ENCODE peak calls at places on chromosomes 2 and 18, in six cellular contexts. G is aorta, M is neural progenitor cell, S is GM23248, C is adipocyte, K is GM23338. V is an unnamed sample.
A peak's percentile ranks its signal among the peaks of the same experiment; 100 is the strongest.

GRCh38 chr2:95008311-95008710 is 17.2 kb upstream of the MAL start:
- DNase-seq in S (no peak), K (no peak), C (no peak), G (no peak), M (no peak), V (no peak)

GRCh38 chr18:77366067-77366724 is 116.5 kb downstream of the GALR1 start:
- DNase-seq in G (no peak), M (no peak), K (no peak), S (no peak), C (no peak), V (no peak)

GRCh38 chr2:96773922-96774321 is 13.2 kb downstream of the CNNM4 start:
- DNase-seq in G (no peak), K (peak; percentile 51), C (no peak), M (no peak), S (no peak), V (no peak)

GRCh38 chr2:46803911-46804670 is 111.5 kb downstream of the MCFD2 start:
- DNase-seq in C (peak; percentile 62), G (peak; percentile 82), K (no peak), M (no peak), S (peak; percentile 97), V (peak; percentile 94)

GRCh38 chr2:166057363-166058169 is 70.3 kb downstream of the SCN1A start:
- DNase-seq in K (peak; percentile 42), M (peak; percentile 26), C (peak; percentile 75), S (peak; percentile 58), G (no peak), V (no peak)

GRCh38 chr2:108988796-108989713 is at the start of gene EDAR:
- DNase-seq in K (peak; percentile 87), S (peak; percentile 29), C (peak; percentile 17), M (peak; percentile 82), G (no peak), V (no peak)

GRCh38 chr2:191225126-191225525 is 20.1 kb upstream of the MYO1B start:
- DNase-seq in G (no peak), K (no peak), C (no peak), S (no peak), M (no peak), V (no peak)

GRCh38 chr2:43227830-43228280 is 1.4 kb upstream of the ZFP36L2 start:
- DNase-seq in S (no peak), G (no peak), C (no peak), K (no peak), M (no peak), V (no peak)

GRCh38 chr2:20097889-20098714 is 46.7 kb upstream of the LAPTM4A start:
- DNase-seq in C (peak; percentile 93), G (peak; percentile 94), S (peak; percentile 89), K (peak; percentile 95), M (peak; percentile 90), V (peak; percentile 78)

GRCh38 chr18:56173542-56174220 is 464.7 kb downstream of the TXNL1 start:
- DNase-seq in G (no peak), M (no peak), K (no peak), C (peak; percentile 14), S (no peak), V (no peak)

GRCh38 chr2:74188696-74189095 is 9.7 kb upstream of the MTHFD2 start:
- DNase-seq in S (no peak), K (no peak), C (no peak), G (no peak), M (no peak), V (no peak)

DNA sequence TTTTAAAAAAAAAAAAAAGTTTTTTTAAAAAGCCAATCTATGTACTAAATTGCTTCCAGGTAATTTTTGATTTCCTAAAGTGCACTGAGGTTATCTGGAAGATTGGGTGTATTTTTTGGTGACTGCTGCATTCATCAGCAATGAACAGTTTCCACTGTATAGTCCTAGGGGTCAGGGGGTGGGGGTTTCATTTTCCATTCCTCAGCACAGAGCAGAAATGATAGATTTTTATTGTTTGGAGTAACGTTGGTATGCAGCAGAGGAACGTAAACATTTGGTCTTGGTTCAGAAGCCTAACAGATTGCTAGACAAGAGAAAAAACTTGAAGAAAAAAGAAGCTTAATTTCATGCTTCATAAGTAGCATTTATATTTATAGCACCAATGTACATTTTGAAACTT is 54.9 kb downstream of the ZCCHC2 start:
- DNase-seq in C (no peak), S (no peak), G (no peak), M (no peak), K (no peak), V (no peak)
- H3K36me3 ChIP-seq in C (peaks cover 50% of the 10 kb centered on the region), S (peaks cover 9% of the 10 kb centered on the region), G (peaks cover 7% of the 10 kb centered on the region), M (no peaks in the 10 kb centered on the region), K (no peaks in the 10 kb centered on the region), V (peaks cover 8% of the 10 kb centered on the region)

DNA sequence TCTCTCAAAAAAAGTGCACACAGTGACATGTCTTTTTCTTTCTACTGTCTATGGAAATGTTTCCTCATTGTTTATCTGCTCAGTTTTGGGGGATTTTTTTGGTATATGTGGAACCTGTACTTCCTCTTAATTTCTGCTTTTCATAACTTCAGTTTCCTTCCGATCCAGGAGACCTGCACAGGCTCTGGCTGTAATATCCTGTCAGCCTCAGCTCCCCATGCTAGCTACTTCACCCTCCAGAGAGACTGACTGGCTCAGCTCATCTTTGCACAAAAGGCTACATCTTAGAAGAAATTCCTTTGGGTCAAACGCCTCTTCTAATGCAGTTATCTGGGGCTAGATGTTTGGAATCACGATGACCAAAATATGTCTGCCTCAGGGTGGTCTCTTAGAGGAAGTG is 378.4 kb downstream of the RND3 start:
- DNase-seq in S (no peak), M (no peak), G (no peak), K (no peak), C (no peak), V (no peak)
- H3K4me3 ChIP-seq in S (no peak overlapping the region), M (no peak overlapping the region), G (no peak overlapping the region), K (no peak overlapping the region), C (no peak overlapping the region), V (no peak overlapping the region)

GRCh38 chr18:6961331-6961730 is 156.3 kb downstream of the LAMA1 start:
- DNase-seq in S (peak; percentile 4), C (no peak), K (no peak), G (no peak), M (no peak), V (no peak)

GRCh38 chr18:6960656-6961055 is 156.9 kb downstream of the LAMA1 start:
- DNase-seq in G (no peak), S (peak; percentile 50), M (no peak), C (peak; percentile 51), K (no peak), V (no peak)

GRCh38 chr18:6960124-6960523 is 157.5 kb downstream of the LAMA1 start:
- DNase-seq in S (no peak), M (no peak), K (no peak), C (no peak), G (no peak), V (no peak)

GRCh38 chr18:6956999-6957398 is 160.6 kb downstream of the LAMA1 start:
- DNase-seq in G (no peak), M (no peak), S (no peak), K (no peak), C (no peak), V (no peak)

GRCh38 chr18:6959110-6959509 is 158.5 kb downstream of the LAMA1 start:
- DNase-seq in G (no peak), S (no peak), C (no peak), K (no peak), M (no peak), V (no peak)
- H3K36me3 ChIP-seq in G (no peaks in the 10 kb centered on the region), S (no peaks in the 10 kb centered on the region), C (no peaks in the 10 kb centered on the region), K (peaks cover 32% of the 10 kb centered on the region), M (peaks cover 15% of the 10 kb centered on the region), V (no peaks in the 10 kb centered on the region)

GRCh38 chr2:37837576-37838335 is 87.3 kb upstream of the RMDN2 start:
- DNase-seq in G (no peak), C (no peak), M (peak; percentile 17), S (no peak), K (no peak), V (no peak)

GRCh38 chr2:37839991-37840390 is 85.1 kb upstream of the RMDN2 start:
- DNase-seq in K (no peak), C (no peak), M (no peak), S (no peak), G (no peak), V (no peak)

GRCh38 chr2:37836270-37836669 is 88.8 kb upstream of the RMDN2 start:
- DNase-seq in G (no peak), M (no peak), C (no peak), S (no peak), K (no peak), V (no peak)

GRCh38 chr2:37836711-37837110 is 88.4 kb upstream of the RMDN2 start:
- DNase-seq in C (no peak), G (no peak), M (no peak), K (no peak), S (no peak), V (no peak)

GRCh38 chr2:37838541-37839167 is 86.4 kb upstream of the RMDN2 start:
- DNase-seq in G (no peak), M (no peak), S (no peak), K (no peak), C (no peak), V (no peak)
- H3K4me3 ChIP-seq in G (no peak overlapping the region), M (no peak overlapping the region), S (no peak overlapping the region), K (no peak overlapping the region), C (no peak overlapping the region), V (no peak overlapping the region)

GRCh38 chr18:50281972-50282520 is 723 bp upstream of the MBD1 start:
- DNase-seq in K (no peak), C (no peak), M (no peak), G (no peak), S (no peak), V (no peak)

GRCh38 chr18:50281295-50281971 is at the start of gene MBD1:
- DNase-seq in M (peak; percentile 98), C (peak; percentile 99), K (peak; percentile 95), S (peak; percentile 99), G (peak; percentile 99), V (peak; percentile 95)

GRCh38 chr18:50277935-50278334 is 3.4 kb downstream of the MBD1 start:
- DNase-seq in K (no peak), S (peak; percentile 47), M (no peak), G (no peak), C (no peak), V (no peak)

GRCh38 chr18:50280707-50281294 is 522 bp downstream of the MBD1 start:
- DNase-seq in G (no peak), M (no peak), C (no peak), S (peak; percentile 14), K (no peak), V (no peak)

GRCh38 chr18:50279752-50280151 is 1.6 kb downstream of the MBD1 start:
- DNase-seq in G (no peak), M (no peak), C (no peak), S (no peak), K (no peak), V (no peak)
- H3K36me3 ChIP-seq in G (peaks cover 23% of the 10 kb centered on the region), M (peaks cover 7% of the 10 kb centered on the region), C (peaks cover 55% of the 10 kb centered on the region), S (peaks cover 17% of the 10 kb centered on the region), K (peaks cover 8% of the 10 kb centered on the region), V (peaks cover 65% of the 10 kb centered on the region)

GRCh38 chr18:2540575-2540974 is 30.7 kb downstream of the METTL4 start:
- DNase-seq in M (no peak), C (no peak), S (no peak), K (no peak), G (no peak), V (no peak)
- H3K4me3 ChIP-seq in M (no peak overlapping the region), C (no peak overlapping the region), S (no peak overlapping the region), K (no peak overlapping the region), G (no peak overlapping the region), V (no peak overlapping the region)

GRCh38 chr2:15727396-15728246 is 136.0 kb downstream of the DDX1 start:
- DNase-seq in S (no peak), M (no peak), C (no peak), G (no peak), K (no peak), V (no peak)
- H3K36me3 ChIP-seq in S (no peaks in the 10 kb centered on the region), M (no peaks in the 10 kb centered on the region), C (no peaks in the 10 kb centered on the region), G (no peaks in the 10 kb centered on the region), K (no peaks in the 10 kb centered on the region), V (no peaks in the 10 kb centered on the region)

V was measured in MG63.